ENCODE peak calls at places on chromosomes 12 and 14, in seven cellular contexts. One of them, this sample, is unnamed.
A peak's percentile ranks its signal among the peaks of the same experiment; 100 is the strongest.

GRCh38 chr14:59282366-59282765 is 93.9 kb downstream of the DAAM1 start:
- DNase-seq in cardiac muscle cell: no peak
- DNase-seq in CD8-positive, alpha-beta T cell: no peak
- DNase-seq in lower lobe of right lung: no peak
- DNase-seq in heart left ventricle: no peak
- DNase-seq in effector memory CD4-positive, alpha-beta T cell: no peak
- DNase-seq in hepatocyte: no peak
- DNase-seq in this sample: no peak

GRCh38 chr12:121135320-121135719 is 2.6 kb downstream of the P2RX7 start:
- DNase-seq in cardiac muscle cell: no peak
- DNase-seq in CD8-positive, alpha-beta T cell: no peak
- DNase-seq in lower lobe of right lung: no peak
- DNase-seq in heart left ventricle: no peak
- DNase-seq in effector memory CD4-positive, alpha-beta T cell: no peak
- DNase-seq in hepatocyte: no peak
- DNase-seq in this sample: no peak

GRCh38 chr12:110744697-110745264 is 2.1 kb upstream of the PPP1CC start:
- DNase-seq in cardiac muscle cell: no peak
- DNase-seq in CD8-positive, alpha-beta T cell: no peak
- DNase-seq in lower lobe of right lung: no peak
- DNase-seq in heart left ventricle: no peak
- DNase-seq in effector memory CD4-positive, alpha-beta T cell: no peak
- DNase-seq in hepatocyte: peak; percentile 30
- DNase-seq in this sample: no peak

GRCh38 chr14:102238766-102239165 is 66.2 kb downstream of the MOK start:
- DNase-seq in cardiac muscle cell: no peak
- DNase-seq in CD8-positive, alpha-beta T cell: no peak
- DNase-seq in lower lobe of right lung: no peak
- DNase-seq in heart left ventricle: no peak
- DNase-seq in effector memory CD4-positive, alpha-beta T cell: no peak
- DNase-seq in hepatocyte: no peak
- DNase-seq in this sample: no peak

GRCh38 chr14:48575772-48576171 is 900.4 kb upstream of the MDGA2 start:
- DNase-seq in cardiac muscle cell: no peak
- DNase-seq in CD8-positive, alpha-beta T cell: no peak
- DNase-seq in lower lobe of right lung: no peak
- DNase-seq in heart left ventricle: no peak
- DNase-seq in effector memory CD4-positive, alpha-beta T cell: no peak
- DNase-seq in hepatocyte: no peak
- DNase-seq in this sample: no peak

GRCh38 chr14:102805454-102805891 is 28.2 kb downstream of the TRAF3 start:
- DNase-seq in cardiac muscle cell: no peak
- DNase-seq in CD8-positive, alpha-beta T cell: no peak
- DNase-seq in lower lobe of right lung: no peak
- DNase-seq in heart left ventricle: no peak
- DNase-seq in effector memory CD4-positive, alpha-beta T cell: peak; percentile 16
- DNase-seq in hepatocyte: no peak
- DNase-seq in this sample: peak; percentile 10

GRCh38 chr12:90978117-90978770 is 23.3 kb upstream of the CCER1 start:
- DNase-seq in cardiac muscle cell: peak; percentile 68
- DNase-seq in CD8-positive, alpha-beta T cell: no peak
- DNase-seq in lower lobe of right lung: no peak
- DNase-seq in heart left ventricle: no peak
- DNase-seq in effector memory CD4-positive, alpha-beta T cell: no peak
- DNase-seq in hepatocyte: peak; percentile 69
- DNase-seq in this sample: no peak

GRCh38 chr12:15477761-15478160 is 155.5 kb downstream of the PTPRO start:
- DNase-seq in cardiac muscle cell: no peak
- DNase-seq in CD8-positive, alpha-beta T cell: no peak
- DNase-seq in lower lobe of right lung: no peak
- DNase-seq in heart left ventricle: no peak
- DNase-seq in effector memory CD4-positive, alpha-beta T cell: no peak
- DNase-seq in hepatocyte: no peak
- DNase-seq in this sample: no peak

GRCh38 chr12:108633081-108633533 is 587 bp downstream of the SELPLG start:
- DNase-seq in cardiac muscle cell: no peak
- DNase-seq in CD8-positive, alpha-beta T cell: no peak
- DNase-seq in lower lobe of right lung: no peak
- DNase-seq in heart left ventricle: no peak
- DNase-seq in effector memory CD4-positive, alpha-beta T cell: no peak
- DNase-seq in hepatocyte: no peak
- DNase-seq in this sample: no peak

GRCh38 chr12:108635997-108636808 is 2.5 kb upstream of the SELPLG start:
- DNase-seq in cardiac muscle cell: no peak
- DNase-seq in CD8-positive, alpha-beta T cell: no peak
- DNase-seq in lower lobe of right lung: no peak
- DNase-seq in heart left ventricle: no peak
- DNase-seq in effector memory CD4-positive, alpha-beta T cell: no peak
- DNase-seq in hepatocyte: no peak
- DNase-seq in this sample: no peak

GRCh38 chr12:108633534-108634224 is at the start of gene SELPLG:
- DNase-seq in cardiac muscle cell: no peak
- DNase-seq in CD8-positive, alpha-beta T cell: peak; percentile 77
- DNase-seq in lower lobe of right lung: peak; percentile 95
- DNase-seq in heart left ventricle: peak; percentile 55
- DNase-seq in effector memory CD4-positive, alpha-beta T cell: peak; percentile 73
- DNase-seq in hepatocyte: no peak
- DNase-seq in this sample: peak; percentile 71

GRCh38 chr12:108635201-108635996 is 1.7 kb upstream of the SELPLG start:
- DNase-seq in cardiac muscle cell: peak; percentile 56
- DNase-seq in CD8-positive, alpha-beta T cell: no peak
- DNase-seq in lower lobe of right lung: no peak
- DNase-seq in heart left ventricle: no peak
- DNase-seq in effector memory CD4-positive, alpha-beta T cell: no peak
- DNase-seq in hepatocyte: no peak
- DNase-seq in this sample: peak; percentile 19

GRCh38 chr12:108634225-108634795 is 616 bp upstream of the SELPLG start:
- DNase-seq in cardiac muscle cell: no peak
- DNase-seq in CD8-positive, alpha-beta T cell: no peak
- DNase-seq in lower lobe of right lung: peak; percentile 78
- DNase-seq in heart left ventricle: no peak
- DNase-seq in effector memory CD4-positive, alpha-beta T cell: peak; percentile 27
- DNase-seq in hepatocyte: no peak
- DNase-seq in this sample: no peak
- H3K4me1 ChIP-seq in cardiac muscle cell: peaks cover 36% of the 10 kb centered on the region
- H3K4me1 ChIP-seq in CD8-positive, alpha-beta T cell: peaks cover 67% of the 10 kb centered on the region
- H3K4me1 ChIP-seq in lower lobe of right lung: peaks cover 84% of the 10 kb centered on the region
- H3K4me1 ChIP-seq in heart left ventricle: peaks cover 39% of the 10 kb centered on the region
- H3K4me1 ChIP-seq in effector memory CD4-positive, alpha-beta T cell: peaks cover 49% of the 10 kb centered on the region
- H3K4me1 ChIP-seq in hepatocyte: peaks cover 25% of the 10 kb centered on the region
- H3K4me1 ChIP-seq in this sample: no peaks in the 10 kb centered on the region

GRCh38 chr14:70809238-70810214 is at the start of gene MAP3K9:
- DNase-seq in cardiac muscle cell: peak; percentile 99
- DNase-seq in CD8-positive, alpha-beta T cell: peak; percentile 70
- DNase-seq in lower lobe of right lung: peak; percentile 96
- DNase-seq in heart left ventricle: peak; percentile 84
- DNase-seq in effector memory CD4-positive, alpha-beta T cell: peak; percentile 87
- DNase-seq in hepatocyte: peak; percentile 97
- DNase-seq in this sample: peak; percentile 58
- H3K27ac ChIP-seq in cardiac muscle cell: peak within 1 kb of the TSS; percentile 65
- H3K27ac ChIP-seq in CD8-positive, alpha-beta T cell: peak within 1 kb of the TSS; percentile 30
- H3K27ac ChIP-seq in lower lobe of right lung: peak within 1 kb of the TSS; percentile 81
- H3K27ac ChIP-seq in heart left ventricle: peak within 1 kb of the TSS; percentile 54
- H3K27ac ChIP-seq in effector memory CD4-positive, alpha-beta T cell: peak within 1 kb of the TSS; percentile 62
- H3K27ac ChIP-seq in hepatocyte: peak within 1 kb of the TSS; percentile 94
- H3K27ac ChIP-seq in this sample: no peak within 1 kb of the TSS

GRCh38 chr14:23610815-23611289 is 25.3 kb upstream of the DHRS2 start:
- DNase-seq in cardiac muscle cell: no peak
- DNase-seq in CD8-positive, alpha-beta T cell: no peak
- DNase-seq in lower lobe of right lung: no peak
- DNase-seq in heart left ventricle: no peak
- DNase-seq in effector memory CD4-positive, alpha-beta T cell: no peak
- DNase-seq in hepatocyte: no peak
- DNase-seq in this sample: no peak

GRCh38 chr14:23612802-23613201 is 23.4 kb upstream of the DHRS2 start:
- DNase-seq in cardiac muscle cell: no peak
- DNase-seq in CD8-positive, alpha-beta T cell: no peak
- DNase-seq in lower lobe of right lung: no peak
- DNase-seq in heart left ventricle: no peak
- DNase-seq in effector memory CD4-positive, alpha-beta T cell: no peak
- DNase-seq in hepatocyte: no peak
- DNase-seq in this sample: no peak

GRCh38 chr14:23613242-23614070 is 22.7 kb upstream of the DHRS2 start:
- DNase-seq in cardiac muscle cell: no peak
- DNase-seq in CD8-positive, alpha-beta T cell: no peak
- DNase-seq in lower lobe of right lung: no peak
- DNase-seq in heart left ventricle: no peak
- DNase-seq in effector memory CD4-positive, alpha-beta T cell: no peak
- DNase-seq in hepatocyte: peak; percentile 26
- DNase-seq in this sample: no peak

GRCh38 chr14:23614395-23614828 is 21.8 kb upstream of the DHRS2 start:
- DNase-seq in cardiac muscle cell: no peak
- DNase-seq in CD8-positive, alpha-beta T cell: no peak
- DNase-seq in lower lobe of right lung: no peak
- DNase-seq in heart left ventricle: no peak
- DNase-seq in effector memory CD4-positive, alpha-beta T cell: no peak
- DNase-seq in hepatocyte: no peak
- DNase-seq in this sample: no peak

GRCh38 chr14:23612354-23612732 is 23.8 kb upstream of the DHRS2 start:
- DNase-seq in cardiac muscle cell: no peak
- DNase-seq in CD8-positive, alpha-beta T cell: no peak
- DNase-seq in lower lobe of right lung: no peak
- DNase-seq in heart left ventricle: no peak
- DNase-seq in effector memory CD4-positive, alpha-beta T cell: no peak
- DNase-seq in hepatocyte: no peak
- DNase-seq in this sample: no peak
- H3K4me1 ChIP-seq in cardiac muscle cell: no peaks in the 10 kb centered on the region
- H3K4me1 ChIP-seq in CD8-positive, alpha-beta T cell: peaks cover 25% of the 10 kb centered on the region
- H3K4me1 ChIP-seq in lower lobe of right lung: peaks cover 3% of the 10 kb centered on the region
- H3K4me1 ChIP-seq in heart left ventricle: no peaks in the 10 kb centered on the region
- H3K4me1 ChIP-seq in effector memory CD4-positive, alpha-beta T cell: peaks cover 23% of the 10 kb centered on the region
- H3K4me1 ChIP-seq in hepatocyte: peaks cover 41% of the 10 kb centered on the region
- H3K4me1 ChIP-seq in this sample: no peaks in the 10 kb centered on the region

DNA sequence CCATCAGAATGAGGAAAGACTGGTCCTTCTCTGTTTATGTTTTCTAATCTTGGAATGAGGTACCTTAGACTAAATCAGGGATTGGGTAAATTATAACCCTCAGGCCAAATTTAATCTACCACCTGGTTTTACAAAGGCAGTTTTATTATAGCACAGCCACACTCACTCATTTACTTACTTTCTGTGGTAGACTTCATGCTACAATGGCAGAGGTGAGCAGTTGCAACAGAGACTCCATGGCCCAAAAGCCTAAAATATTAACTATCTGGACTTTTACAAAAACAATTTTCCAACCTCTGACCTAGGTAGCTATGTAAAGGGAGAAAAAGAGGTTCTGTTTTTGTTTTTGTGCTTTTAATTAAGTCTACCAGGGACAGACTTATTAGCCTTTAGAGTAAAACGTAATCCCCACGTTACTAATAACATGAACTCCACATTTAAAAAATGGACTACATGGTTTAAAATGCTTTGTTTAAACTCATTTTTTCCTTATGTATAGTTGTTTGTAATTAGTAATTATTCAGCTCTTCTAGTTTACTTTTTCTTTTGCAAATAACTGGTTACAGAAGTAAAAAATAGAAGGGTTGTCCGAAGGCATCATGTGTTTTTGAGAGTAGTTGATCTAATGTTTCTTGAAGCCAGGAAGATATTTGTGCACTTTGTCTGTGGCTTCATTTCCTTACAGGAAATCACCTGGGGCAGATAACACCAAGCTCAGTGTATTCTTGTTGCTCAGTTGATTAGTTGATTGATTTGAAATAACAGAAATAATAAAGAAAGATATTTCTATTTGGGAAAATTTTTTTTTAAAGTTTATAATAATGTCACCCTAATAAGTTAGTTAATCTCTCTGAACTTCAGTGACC is 57.6 kb upstream of the ATP2B1 start:
- DNase-seq in cardiac muscle cell: no peak
- DNase-seq in CD8-positive, alpha-beta T cell: no peak
- DNase-seq in lower lobe of right lung: no peak
- DNase-seq in heart left ventricle: no peak
- DNase-seq in effector memory CD4-positive, alpha-beta T cell: no peak
- DNase-seq in hepatocyte: no peak
- DNase-seq in this sample: no peak
- H3K27ac ChIP-seq in cardiac muscle cell: no peak overlapping the region
- H3K27ac ChIP-seq in CD8-positive, alpha-beta T cell: no peak overlapping the region
- H3K27ac ChIP-seq in lower lobe of right lung: no peak overlapping the region
- H3K27ac ChIP-seq in heart left ventricle: no peak overlapping the region
- H3K27ac ChIP-seq in effector memory CD4-positive, alpha-beta T cell: peak overlapping the region; percentile 11
- H3K27ac ChIP-seq in hepatocyte: no peak overlapping the region
- H3K27ac ChIP-seq in this sample: no peak overlapping the region

GRCh38 chr12:26939192-26939832 is 1.0 kb downstream of the FGFR1OP2 start:
- DNase-seq in cardiac muscle cell: no peak
- DNase-seq in CD8-positive, alpha-beta T cell: no peak
- DNase-seq in lower lobe of right lung: no peak
- DNase-seq in heart left ventricle: no peak
- DNase-seq in effector memory CD4-positive, alpha-beta T cell: no peak
- DNase-seq in hepatocyte: no peak
- DNase-seq in this sample: no peak

GRCh38 chr12:26939953-26940352 is 1.7 kb downstream of the FGFR1OP2 start:
- DNase-seq in cardiac muscle cell: no peak
- DNase-seq in CD8-positive, alpha-beta T cell: no peak
- DNase-seq in lower lobe of right lung: no peak
- DNase-seq in heart left ventricle: no peak
- DNase-seq in effector memory CD4-positive, alpha-beta T cell: no peak
- DNase-seq in hepatocyte: no peak
- DNase-seq in this sample: no peak

GRCh38 chr12:26937443-26937862 is 328 bp downstream of the INTS13 start:
- DNase-seq in cardiac muscle cell: no peak
- DNase-seq in CD8-positive, alpha-beta T cell: no peak
- DNase-seq in lower lobe of right lung: no peak
- DNase-seq in heart left ventricle: no peak
- DNase-seq in effector memory CD4-positive, alpha-beta T cell: no peak
- DNase-seq in hepatocyte: no peak
- DNase-seq in this sample: no peak

GRCh38 chr12:26937863-26938659 is at the start of the genes FGFR1OP2 and INTS13:
- DNase-seq in cardiac muscle cell: peak; percentile 100
- DNase-seq in CD8-positive, alpha-beta T cell: peak; percentile 90
- DNase-seq in lower lobe of right lung: peak; percentile 99
- DNase-seq in heart left ventricle: peak; percentile 100
- DNase-seq in effector memory CD4-positive, alpha-beta T cell: peak; percentile 97
- DNase-seq in hepatocyte: peak; percentile 100
- DNase-seq in this sample: peak; percentile 100

GRCh38 chr12:26938660-26939185 is 453 bp downstream of the FGFR1OP2 start:
- DNase-seq in cardiac muscle cell: no peak
- DNase-seq in CD8-positive, alpha-beta T cell: no peak
- DNase-seq in lower lobe of right lung: no peak
- DNase-seq in heart left ventricle: no peak
- DNase-seq in effector memory CD4-positive, alpha-beta T cell: no peak
- DNase-seq in hepatocyte: no peak
- DNase-seq in this sample: no peak
- H3K4me1 ChIP-seq in cardiac muscle cell: peaks cover 21% of the 10 kb centered on the region
- H3K4me1 ChIP-seq in CD8-positive, alpha-beta T cell: peaks cover 53% of the 10 kb centered on the region
- H3K4me1 ChIP-seq in lower lobe of right lung: peaks cover 57% of the 10 kb centered on the region
- H3K4me1 ChIP-seq in heart left ventricle: peaks cover 40% of the 10 kb centered on the region
- H3K4me1 ChIP-seq in effector memory CD4-positive, alpha-beta T cell: peaks cover 27% of the 10 kb centered on the region
- H3K4me1 ChIP-seq in hepatocyte: peaks cover 20% of the 10 kb centered on the region
- H3K4me1 ChIP-seq in this sample: no peaks in the 10 kb centered on the region

GRCh38 chr12:69510176-69510827 is 40.1 kb downstream of the FRS2 start:
- DNase-seq in cardiac muscle cell: no peak
- DNase-seq in CD8-positive, alpha-beta T cell: no peak
- DNase-seq in lower lobe of right lung: no peak
- DNase-seq in heart left ventricle: no peak
- DNase-seq in effector memory CD4-positive, alpha-beta T cell: no peak
- DNase-seq in hepatocyte: no peak
- DNase-seq in this sample: no peak
- H3K27ac ChIP-seq in cardiac muscle cell: peak overlapping the region; percentile 13
- H3K27ac ChIP-seq in CD8-positive, alpha-beta T cell: no peak overlapping the region
- H3K27ac ChIP-seq in lower lobe of right lung: no peak overlapping the region
- H3K27ac ChIP-seq in heart left ventricle: no peak overlapping the region
- H3K27ac ChIP-seq in effector memory CD4-positive, alpha-beta T cell: no peak overlapping the region
- H3K27ac ChIP-seq in hepatocyte: no peak overlapping the region
- H3K27ac ChIP-seq in this sample: no peak overlapping the region

GRCh38 chr12:89352492-89353187 is at the start of gene DUSP6:
- DNase-seq in cardiac muscle cell: peak; percentile 97
- DNase-seq in CD8-positive, alpha-beta T cell: peak; percentile 55
- DNase-seq in lower lobe of right lung: peak; percentile 97
- DNase-seq in heart left ventricle: peak; percentile 97
- DNase-seq in effector memory CD4-positive, alpha-beta T cell: peak; percentile 75
- DNase-seq in hepatocyte: peak; percentile 94
- DNase-seq in this sample: peak; percentile 96
- H3K4me1 ChIP-seq in cardiac muscle cell: peaks cover 39% of the 10 kb centered on the region
- H3K4me1 ChIP-seq in CD8-positive, alpha-beta T cell: peaks cover 24% of the 10 kb centered on the region
- H3K4me1 ChIP-seq in lower lobe of right lung: peaks cover 37% of the 10 kb centered on the region
- H3K4me1 ChIP-seq in heart left ventricle: peaks cover 36% of the 10 kb centered on the region
- H3K4me1 ChIP-seq in effector memory CD4-positive, alpha-beta T cell: peaks cover 19% of the 10 kb centered on the region
- H3K4me1 ChIP-seq in hepatocyte: peaks cover 19% of the 10 kb centered on the region
- H3K4me1 ChIP-seq in this sample: no peaks in the 10 kb centered on the region

This sample was measured in tibial artery.